ENCODE peak calls at places on chromosomes 4 and X, in nine cellular contexts. One of them, this sample, is unnamed.

GRCh38 chrX:102745513-102746133 is 25.1 kb downstream of the GPRASP3 start:
- DNase-seq in neural progenitor cell: peak
- DNase-seq in ascending aorta: no peak
- DNase-seq in adrenal gland: no peak
- DNase-seq in heart left ventricle: peak
- DNase-seq in tibial artery: no peak
- DNase-seq in upper lobe of right lung: no peak
- DNase-seq in Calu3: no peak
- DNase-seq in HepG2: no peak
- DNase-seq in this sample: no peak

GRCh38 chrX:10157545-10157944 is 770 bp downstream of the CLCN4 start:
- DNase-seq in neural progenitor cell: no peak
- DNase-seq in ascending aorta: no peak
- DNase-seq in adrenal gland: no peak
- DNase-seq in heart left ventricle: no peak
- DNase-seq in tibial artery: no peak
- DNase-seq in upper lobe of right lung: no peak
- DNase-seq in Calu3: no peak
- DNase-seq in HepG2: no peak
- DNase-seq in this sample: no peak

GRCh38 chr4:71133491-71133890 is 140.0 kb downstream of the DCK start:
- DNase-seq in neural progenitor cell: no peak
- DNase-seq in ascending aorta: no peak
- DNase-seq in adrenal gland: no peak
- DNase-seq in heart left ventricle: no peak
- DNase-seq in tibial artery: no peak
- DNase-seq in upper lobe of right lung: no peak
- DNase-seq in Calu3: no peak
- DNase-seq in HepG2: no peak
- DNase-seq in this sample: no peak

GRCh38 chr4:79273918-79274317 is 51.9 kb downstream of the NAA11 start:
- DNase-seq in neural progenitor cell: no peak
- DNase-seq in ascending aorta: no peak
- DNase-seq in adrenal gland: no peak
- DNase-seq in heart left ventricle: no peak
- DNase-seq in tibial artery: no peak
- DNase-seq in upper lobe of right lung: no peak
- DNase-seq in Calu3: no peak
- DNase-seq in HepG2: no peak
- DNase-seq in this sample: no peak

GRCh38 chr4:14816592-14817273 is 185.5 kb upstream of the CPEB2 start:
- DNase-seq in neural progenitor cell: no peak
- DNase-seq in ascending aorta: no peak
- DNase-seq in adrenal gland: no peak
- DNase-seq in heart left ventricle: no peak
- DNase-seq in tibial artery: no peak
- DNase-seq in upper lobe of right lung: no peak
- DNase-seq in Calu3: no peak
- DNase-seq in HepG2: no peak
- DNase-seq in this sample: no peak

GRCh38 chr4:42411803-42412202 is 14.5 kb downstream of the SHISA3 start:
- DNase-seq in neural progenitor cell: no peak
- DNase-seq in ascending aorta: no peak
- DNase-seq in adrenal gland: no peak
- DNase-seq in heart left ventricle: no peak
- DNase-seq in tibial artery: no peak
- DNase-seq in upper lobe of right lung: no peak
- DNase-seq in Calu3: no peak
- DNase-seq in HepG2: no peak
- DNase-seq in this sample: no peak

GRCh38 chrX:130268500-130269170 is at the start of gene ZNF280C:
- DNase-seq in neural progenitor cell: peak
- DNase-seq in ascending aorta: peak
- DNase-seq in adrenal gland: peak
- DNase-seq in heart left ventricle: peak
- DNase-seq in tibial artery: peak
- DNase-seq in upper lobe of right lung: peak
- DNase-seq in Calu3: peak
- DNase-seq in HepG2: peak
- DNase-seq in this sample: peak

GRCh38 chrX:17922303-17922702 is 61.2 kb upstream of the RAI2 start:
- DNase-seq in neural progenitor cell: no peak
- DNase-seq in ascending aorta: no peak
- DNase-seq in adrenal gland: no peak
- DNase-seq in heart left ventricle: no peak
- DNase-seq in tibial artery: no peak
- DNase-seq in upper lobe of right lung: no peak
- DNase-seq in Calu3: peak
- DNase-seq in HepG2: no peak
- DNase-seq in this sample: no peak

GRCh38 chr4:54625391-54625790 is 32.4 kb upstream of the KIT start:
- DNase-seq in neural progenitor cell: no peak
- DNase-seq in ascending aorta: no peak
- DNase-seq in adrenal gland: no peak
- DNase-seq in heart left ventricle: no peak
- DNase-seq in tibial artery: peak
- DNase-seq in upper lobe of right lung: no peak
- DNase-seq in Calu3: no peak
- DNase-seq in HepG2: no peak
- DNase-seq in this sample: no peak

GRCh38 chrX:12702509-12703091 is 88.6 kb upstream of the PRPS2 start:
- DNase-seq in neural progenitor cell: peak
- DNase-seq in ascending aorta: no peak
- DNase-seq in adrenal gland: no peak
- DNase-seq in heart left ventricle: no peak
- DNase-seq in tibial artery: no peak
- DNase-seq in upper lobe of right lung: no peak
- DNase-seq in Calu3: peak
- DNase-seq in HepG2: peak
- DNase-seq in this sample: peak

GRCh38 chrX:56588397-56589188 is 25.2 kb downstream of the UBQLN2 start:
- DNase-seq in neural progenitor cell: no peak
- DNase-seq in ascending aorta: no peak
- DNase-seq in adrenal gland: no peak
- DNase-seq in heart left ventricle: no peak
- DNase-seq in tibial artery: no peak
- DNase-seq in upper lobe of right lung: no peak
- DNase-seq in Calu3: no peak
- DNase-seq in HepG2: no peak
- DNase-seq in this sample: no peak

GRCh38 chr4:15659768-15660394 is 4.7 kb upstream of the FBXL5 start:
- DNase-seq in neural progenitor cell: no peak
- DNase-seq in ascending aorta: no peak
- DNase-seq in adrenal gland: no peak
- DNase-seq in heart left ventricle: no peak
- DNase-seq in tibial artery: peak
- DNase-seq in upper lobe of right lung: no peak
- DNase-seq in Calu3: no peak
- DNase-seq in HepG2: no peak
- DNase-seq in this sample: no peak

GRCh38 chr4:7845493-7846124 is 94.1 kb downstream of the AFAP1 start:
- DNase-seq in neural progenitor cell: peak
- DNase-seq in ascending aorta: no peak
- DNase-seq in adrenal gland: no peak
- DNase-seq in heart left ventricle: no peak
- DNase-seq in tibial artery: no peak
- DNase-seq in upper lobe of right lung: no peak
- DNase-seq in Calu3: no peak
- DNase-seq in HepG2: peak
- DNase-seq in this sample: no peak

GRCh38 chr4:87209696-87210095 is 10.7 kb downstream of the KLHL8 start:
- DNase-seq in neural progenitor cell: no peak
- DNase-seq in ascending aorta: peak
- DNase-seq in adrenal gland: peak
- DNase-seq in heart left ventricle: peak
- DNase-seq in tibial artery: peak
- DNase-seq in upper lobe of right lung: peak
- DNase-seq in Calu3: no peak
- DNase-seq in HepG2: no peak
- DNase-seq in this sample: no peak

GRCh38 chr4:148016063-148016637 is 284.3 kb downstream of the ARHGAP10 start:
- DNase-seq in neural progenitor cell: no peak
- DNase-seq in ascending aorta: no peak
- DNase-seq in adrenal gland: peak
- DNase-seq in heart left ventricle: no peak
- DNase-seq in tibial artery: no peak
- DNase-seq in upper lobe of right lung: no peak
- DNase-seq in Calu3: no peak
- DNase-seq in HepG2: no peak
- DNase-seq in this sample: no peak

GRCh38 chrX:102345916-102346315 is 93.9 kb downstream of the NXF2B start:
- DNase-seq in neural progenitor cell: peak
- DNase-seq in ascending aorta: peak
- DNase-seq in adrenal gland: peak
- DNase-seq in heart left ventricle: peak
- DNase-seq in tibial artery: peak
- DNase-seq in upper lobe of right lung: no peak
- DNase-seq in Calu3: peak
- DNase-seq in HepG2: peak
- DNase-seq in this sample: peak

GRCh38 chr4:144687466-144687865 is 41.5 kb downstream of the HHIP start:
- DNase-seq in neural progenitor cell: no peak
- DNase-seq in ascending aorta: no peak
- DNase-seq in adrenal gland: no peak
- DNase-seq in heart left ventricle: no peak
- DNase-seq in tibial artery: no peak
- DNase-seq in upper lobe of right lung: no peak
- DNase-seq in Calu3: no peak
- DNase-seq in HepG2: no peak
- DNase-seq in this sample: no peak

GRCh38 chr4:157128395-157128794 is 52.4 kb downstream of the GLRB start:
- DNase-seq in neural progenitor cell: no peak
- DNase-seq in ascending aorta: no peak
- DNase-seq in adrenal gland: no peak
- DNase-seq in heart left ventricle: no peak
- DNase-seq in tibial artery: no peak
- DNase-seq in upper lobe of right lung: no peak
- DNase-seq in Calu3: peak
- DNase-seq in HepG2: no peak
- DNase-seq in this sample: no peak

GRCh38 chrX:39652336-39652735 is 445.4 kb downstream of the BCOR start:
- DNase-seq in neural progenitor cell: peak
- DNase-seq in ascending aorta: no peak
- DNase-seq in adrenal gland: peak
- DNase-seq in heart left ventricle: peak
- DNase-seq in tibial artery: no peak
- DNase-seq in upper lobe of right lung: no peak
- DNase-seq in Calu3: peak
- DNase-seq in HepG2: no peak
- DNase-seq in this sample: no peak
- TF ChIP-seq CTCF in neural progenitor cell: peak
- TF ChIP-seq CTCF in ascending aorta: peak
- TF ChIP-seq CTCF in adrenal gland: no peak
- TF ChIP-seq CTCF in heart left ventricle: peak
- TF ChIP-seq CTCF in tibial artery: no peak
- TF ChIP-seq CTCF in upper lobe of right lung: peak
- TF ChIP-seq CTCF in Calu3: peak
- TF ChIP-seq CTCF in HepG2: peak
- TF ChIP-seq CTCF in this sample: no peak

GRCh38 chr4:75555294-75556164 is at the start of gene ODAPH:
- DNase-seq in neural progenitor cell: no peak
- DNase-seq in ascending aorta: no peak
- DNase-seq in adrenal gland: no peak
- DNase-seq in heart left ventricle: no peak
- DNase-seq in tibial artery: no peak
- DNase-seq in upper lobe of right lung: no peak
- DNase-seq in Calu3: peak
- DNase-seq in HepG2: no peak
- DNase-seq in this sample: no peak
- TF ChIP-seq CTCF in neural progenitor cell: no peak
- TF ChIP-seq CTCF in ascending aorta: no peak
- TF ChIP-seq CTCF in adrenal gland: no peak
- TF ChIP-seq CTCF in heart left ventricle: no peak
- TF ChIP-seq CTCF in tibial artery: no peak
- TF ChIP-seq CTCF in upper lobe of right lung: no peak
- TF ChIP-seq CTCF in Calu3: no peak
- TF ChIP-seq CTCF in HepG2: peak
- TF ChIP-seq CTCF in this sample: no peak

GRCh38 chr4:88528861-88529260 is 5.3 kb upstream of the PYURF start:
- DNase-seq in neural progenitor cell: no peak
- DNase-seq in ascending aorta: no peak
- DNase-seq in adrenal gland: no peak
- DNase-seq in heart left ventricle: no peak
- DNase-seq in tibial artery: no peak
- DNase-seq in upper lobe of right lung: no peak
- DNase-seq in Calu3: no peak
- DNase-seq in HepG2: no peak
- DNase-seq in this sample: no peak
- TF ChIP-seq CTCF in neural progenitor cell: no peak
- TF ChIP-seq CTCF in ascending aorta: peak
- TF ChIP-seq CTCF in adrenal gland: no peak
- TF ChIP-seq CTCF in heart left ventricle: peak
- TF ChIP-seq CTCF in tibial artery: no peak
- TF ChIP-seq CTCF in upper lobe of right lung: no peak
- TF ChIP-seq CTCF in Calu3: no peak
- TF ChIP-seq CTCF in HepG2: no peak
- TF ChIP-seq CTCF in this sample: no peak

GRCh38 chrX:131745942-131746489 is 202.1 kb downstream of the OR13H1 start:
- DNase-seq in neural progenitor cell: no peak
- DNase-seq in ascending aorta: no peak
- DNase-seq in adrenal gland: no peak
- DNase-seq in heart left ventricle: no peak
- DNase-seq in tibial artery: no peak
- DNase-seq in upper lobe of right lung: no peak
- DNase-seq in Calu3: no peak
- DNase-seq in HepG2: no peak
- DNase-seq in this sample: no peak

GRCh38 chrX:131739823-131740222 is 195.9 kb downstream of the OR13H1 start:
- DNase-seq in neural progenitor cell: no peak
- DNase-seq in ascending aorta: no peak
- DNase-seq in adrenal gland: no peak
- DNase-seq in heart left ventricle: no peak
- DNase-seq in tibial artery: no peak
- DNase-seq in upper lobe of right lung: no peak
- DNase-seq in Calu3: no peak
- DNase-seq in HepG2: peak
- DNase-seq in this sample: no peak

GRCh38 chrX:131746491-131746968 is 202.7 kb downstream of the OR13H1 start:
- DNase-seq in neural progenitor cell: no peak
- DNase-seq in ascending aorta: peak
- DNase-seq in adrenal gland: peak
- DNase-seq in heart left ventricle: no peak
- DNase-seq in tibial artery: no peak
- DNase-seq in upper lobe of right lung: no peak
- DNase-seq in Calu3: no peak
- DNase-seq in HepG2: no peak
- DNase-seq in this sample: no peak

DNA sequence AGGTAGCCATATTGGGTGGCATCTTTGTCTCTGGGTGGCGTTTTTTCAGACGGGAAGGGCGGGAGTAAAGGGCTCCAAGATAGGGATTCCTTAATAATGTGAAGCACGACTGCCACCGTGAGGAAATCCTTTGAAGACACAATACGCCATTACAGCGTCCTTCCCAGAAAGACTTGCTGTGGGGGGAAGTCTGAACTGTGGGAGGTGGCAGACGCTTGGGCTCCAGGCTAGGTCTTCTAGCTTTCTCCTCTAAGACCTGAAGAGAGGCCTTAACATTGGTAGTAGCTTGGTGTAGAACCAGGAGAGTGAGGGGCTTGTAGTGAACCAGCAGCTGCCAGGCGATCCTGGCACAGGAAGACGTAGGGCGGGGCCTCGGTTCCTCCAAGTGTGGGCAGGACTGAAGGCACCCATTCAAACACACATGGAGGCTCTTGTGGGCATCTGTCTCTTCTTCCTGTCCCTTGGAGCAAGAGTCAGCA is 197.3 kb downstream of the OR13H1 start:
- DNase-seq in neural progenitor cell: no peak
- DNase-seq in ascending aorta: peak
- DNase-seq in adrenal gland: peak
- DNase-seq in heart left ventricle: no peak
- DNase-seq in tibial artery: no peak
- DNase-seq in upper lobe of right lung: no peak
- DNase-seq in Calu3: no peak
- DNase-seq in HepG2: no peak
- DNase-seq in this sample: no peak
- TF ChIP-seq CTCF in neural progenitor cell: no peak
- TF ChIP-seq CTCF in ascending aorta: peak
- TF ChIP-seq CTCF in adrenal gland: peak
- TF ChIP-seq CTCF in heart left ventricle: no peak
- TF ChIP-seq CTCF in tibial artery: no peak
- TF ChIP-seq CTCF in upper lobe of right lung: no peak
- TF ChIP-seq CTCF in Calu3: no peak
- TF ChIP-seq CTCF in HepG2: no peak
- TF ChIP-seq CTCF in this sample: no peak

This sample was measured in nephron progenitor cell.